ENCODE peak calls at places on chromosomes 11 and 22, in ten cellular contexts. W is PC-9, A is fibroblast of pulmonary artery, Q is astrocyte of the spinal cord, V is endodermal cell, J is cardiac fibroblast, I is cardiac muscle cell, D is GM12865, O is upper lobe of right lung, N is mammary epithelial cell. R is an unnamed sample.

GRCh38 chr11:34380696-34381095 is 22.9 kb upstream of the ABTB2 start:
- DNase-seq in O (no peak), Q (peak), W (no peak), D (no peak), V (no peak), A (no peak), I (peak), J (no peak), N (peak), R (peak)

GRCh38 chr11:15106201-15106965 is 8.3 kb upstream of the INSC start:
- DNase-seq in D (no peak), I (peak), V (no peak), O (no peak), J (peak), A (peak), N (peak), W (no peak), Q (peak), R (peak)

GRCh38 chr22:50630376-50630775 is 2.4 kb upstream of the ARSA start:
- DNase-seq in I (no peak), A (no peak), V (no peak), D (no peak), J (no peak), W (no peak), Q (no peak), O (no peak), N (no peak), R (no peak)

GRCh38 chr11:9169595-9170295 is 78.3 kb upstream of the SCUBE2 start:
- DNase-seq in D (peak), V (no peak), J (no peak), W (no peak), O (no peak), A (no peak), Q (no peak), I (no peak), N (no peak), R (peak)

GRCh38 chr11:71927813-71928738 is at the start of gene XNDC1N:
- DNase-seq in D (peak), V (peak), J (peak), W (no peak), O (peak), I (peak), A (peak), Q (no peak), N (no peak), R (peak)

GRCh38 chr11:77191823-77192495 is 63.9 kb downstream of the MYO7A start:
- DNase-seq in W (peak), D (peak), V (peak), I (peak), J (peak), A (peak), Q (peak), N (peak), O (peak), R (peak)

GRCh38 chr11:57345555-57346151 is 7.5 kb downstream of the P2RX3 start:
- DNase-seq in Q (peak), A (peak), N (peak), J (peak), I (peak), W (peak), D (peak), V (peak), O (peak), R (peak)

GRCh38 chr11:17864478-17864941 is 129.9 kb downstream of the KCNC1 start:
- DNase-seq in O (no peak), A (no peak), N (peak), W (peak), I (no peak), Q (no peak), D (peak), V (peak), J (no peak), R (peak)

GRCh38 chr11:73152086-73152853 is 10.2 kb upstream of the FCHSD2 start:
- DNase-seq in A (no peak), D (peak), O (no peak), V (peak), I (no peak), Q (no peak), W (no peak), N (no peak), J (no peak), R (no peak)

GRCh38 chr11:36376888-36377758 is 81.0 kb downstream of the PRR5L start:
- DNase-seq in V (peak), O (peak), J (peak), Q (peak), W (peak), A (peak), D (no peak), N (peak), I (peak), R (peak)

GRCh38 chr11:119376197-119376847 is 5.2 kb downstream of the USP2 start:
- DNase-seq in I (no peak), V (peak), J (no peak), Q (no peak), D (no peak), A (no peak), O (peak), N (peak), W (no peak), R (peak)

GRCh38 chr22:42780070-42780540 is 59.4 kb upstream of the A4GALT start:
- DNase-seq in Q (peak), N (peak), J (peak), A (peak), W (peak), V (peak), I (peak), D (peak), O (no peak), R (peak)

GRCh38 chr11:46729110-46730027 is 10.4 kb downstream of the F2 start:
- DNase-seq in J (no peak), Q (no peak), I (no peak), D (no peak), A (peak), N (no peak), O (peak), W (no peak), V (no peak), R (no peak)

GRCh38 chr11:13262096-13262495 is 15.5 kb upstream of the BMAL1 start:
- DNase-seq in V (no peak), J (no peak), Q (peak), W (no peak), A (peak), N (peak), D (no peak), O (no peak), I (peak), R (peak)

GRCh38 chr11:2760196-2760871 is 60.5 kb upstream of the KCNQ1OT1 start:
- DNase-seq in W (no peak), D (no peak), N (no peak), V (peak), I (no peak), O (peak), Q (no peak), J (no peak), A (no peak), R (no peak)

GRCh38 chr11:614583-615452 is 932 bp downstream of the IRF7 start:
- DNase-seq in I (no peak), D (no peak), J (no peak), N (peak), A (no peak), O (peak), Q (no peak), V (no peak), W (peak), R (peak)

GRCh38 chr11:15927196-15927865 is 429.0 kb downstream of the SOX6 start:
- DNase-seq in V (peak), O (no peak), D (no peak), Q (no peak), J (no peak), W (no peak), N (no peak), A (no peak), I (no peak), R (no peak)

GRCh38 chr11:44326615-44327475 is 16.9 kb upstream of the ALX4 start:
- DNase-seq in J (no peak), O (peak), V (no peak), N (no peak), D (no peak), Q (no peak), I (peak), A (no peak), W (peak), R (peak)

GRCh38 chr11:1350086-1350725 is 39.5 kb upstream of the BRSK2 start:
- DNase-seq in N (no peak), Q (no peak), I (no peak), D (no peak), V (no peak), W (no peak), O (peak), A (no peak), J (no peak), R (no peak)

GRCh38 chr11:108160970-108161566 is 39.7 kb downstream of the ACAT1 start:
- DNase-seq in W (no peak), O (no peak), I (no peak), Q (no peak), D (peak), V (no peak), J (no peak), A (no peak), N (no peak), R (no peak)

GRCh38 chr11:62421996-62422395 is 3.2 kb downstream of the SCGB1A1 start:
- DNase-seq in W (no peak), O (no peak), Q (no peak), N (no peak), V (peak), A (no peak), I (no peak), D (no peak), J (no peak), R (no peak)

GRCh38 chr22:45717787-45718186 is 46.2 kb downstream of the ATXN10 start:
- DNase-seq in I (peak), V (no peak), W (no peak), O (no peak), J (peak), Q (peak), N (peak), D (no peak), A (peak), R (peak)

GRCh38 chr22:20254975-20255946 is 12.9 kb downstream of the RTN4R start:
- DNase-seq in O (no peak), J (no peak), V (no peak), D (no peak), N (no peak), Q (no peak), A (no peak), W (no peak), I (no peak), R (no peak)

GRCh38 chr22:50473088-50473487 is 1.7 kb downstream of the SBF1 start:
- DNase-seq in I (no peak), J (no peak), Q (no peak), W (no peak), D (peak), N (no peak), V (peak), A (no peak), O (no peak), R (peak)

GRCh38 chr11:12112731-12113130 is 2.3 kb downstream of the MICAL2 start:
- DNase-seq in N (no peak), O (no peak), Q (no peak), D (no peak), W (no peak), V (no peak), J (no peak), A (no peak), I (no peak), R (no peak)

GRCh38 chr11:12110714-12111481 is 508 bp downstream of the MICAL2 start:
- DNase-seq in N (peak), O (peak), Q (peak), A (no peak), I (no peak), J (peak), W (peak), D (no peak), V (peak), R (no peak)

GRCh38 chr11:12112150-12112520 is 1.7 kb downstream of the MICAL2 start:
- DNase-seq in W (no peak), Q (no peak), J (no peak), O (no peak), D (no peak), N (peak), I (no peak), A (no peak), V (no peak), R (no peak)

GRCh38 chr11:12110201-12110713 is at the start of gene MICAL2:
- DNase-seq in V (peak), W (peak), N (peak), Q (peak), A (peak), O (peak), D (peak), J (peak), I (peak), R (peak)

DNA sequence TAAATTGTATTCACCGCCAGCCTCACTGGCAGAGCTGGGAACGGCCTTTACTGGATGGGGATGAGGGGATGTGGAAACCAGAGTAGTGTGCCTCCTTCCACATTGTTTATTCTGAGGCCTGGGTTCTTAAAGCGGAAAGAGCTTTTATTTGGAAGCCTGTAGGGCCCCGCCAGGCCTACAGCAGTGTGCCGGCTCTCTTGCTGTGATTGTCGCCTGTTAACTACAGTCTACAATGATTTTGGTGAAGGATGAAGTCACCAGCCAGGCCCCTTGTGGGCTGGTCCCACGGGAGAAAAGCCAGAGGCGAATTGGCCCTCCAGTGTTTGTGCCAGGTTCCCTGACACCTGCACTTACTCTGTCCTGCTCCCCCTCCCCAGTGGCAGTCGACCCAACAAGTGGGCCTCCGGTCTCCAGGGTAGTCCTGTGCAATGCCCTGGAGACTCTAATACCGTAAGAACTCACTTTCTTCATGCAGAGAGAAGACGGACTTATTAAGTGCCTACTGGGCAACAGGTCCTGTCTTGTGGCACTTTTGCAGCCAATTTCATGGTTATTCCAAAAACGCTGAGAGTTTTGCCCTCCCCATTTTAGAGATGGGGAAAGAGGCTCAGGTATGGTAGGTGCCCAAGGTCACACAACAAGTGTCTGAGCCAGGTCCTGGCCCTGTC is 1.2 kb downstream of the MICAL2 start:
- DNase-seq in J (no peak), V (no peak), I (no peak), D (no peak), A (peak), Q (peak), W (no peak), N (peak), O (no peak), R (no peak)
- H3K4me3 ChIP-seq in J (peak), V (peak), I (peak), D (no peak), A (peak), Q (peak), W (peak), N (peak), O (peak), R (peak)

DNA sequence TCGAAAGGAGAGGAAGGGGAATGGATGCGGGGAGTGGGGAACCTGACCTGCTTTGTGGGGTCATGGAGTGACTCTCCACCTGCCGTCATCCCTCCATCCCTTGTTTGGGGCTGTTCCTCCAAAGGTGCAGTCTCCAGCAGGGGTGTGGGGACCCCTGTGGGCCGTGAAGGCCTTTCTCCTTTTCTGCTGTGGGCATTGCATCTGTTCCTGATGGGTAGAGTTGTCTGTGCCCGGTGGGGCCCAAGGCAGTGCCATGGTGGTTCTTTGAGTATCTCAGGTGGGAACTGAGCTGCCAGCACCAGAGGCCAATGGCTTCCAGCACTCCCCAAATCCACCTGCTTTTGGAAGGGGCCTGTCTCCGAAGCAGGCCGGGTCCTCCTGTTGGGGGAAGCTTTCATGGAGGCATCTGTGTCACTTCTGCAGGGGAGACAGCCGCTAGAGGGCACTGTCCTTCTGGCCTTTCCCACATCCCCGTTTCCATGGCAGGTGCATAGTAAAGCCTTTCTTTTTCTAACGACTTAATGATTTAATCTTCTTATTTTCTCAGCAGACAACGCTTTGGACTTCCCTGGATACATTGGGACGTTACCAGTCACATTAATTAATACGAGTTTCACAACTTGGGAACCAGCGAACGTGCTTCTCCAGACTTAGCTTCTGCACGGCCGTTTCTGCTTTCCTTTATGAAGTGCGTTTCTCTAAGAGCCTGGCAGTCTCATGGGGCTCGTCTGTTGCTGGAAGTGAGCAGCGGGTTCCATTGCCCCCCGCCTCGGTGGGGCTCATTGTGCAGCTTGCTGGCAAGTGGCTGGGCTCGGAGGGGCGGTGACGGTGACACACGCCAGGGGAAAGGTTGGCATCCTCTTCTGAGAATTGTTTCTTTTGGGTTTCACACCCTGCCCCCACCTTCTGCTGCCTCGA is 57.1 kb downstream of the PARVB start:
- DNase-seq in W (peak), A (peak), I (peak), N (peak), O (peak), Q (peak), J (peak), D (peak), V (peak), R (peak)
- TF ChIP-seq CTCF in W (peak), A (peak), I (peak), N (peak), O (peak), Q (peak), J (peak), D (peak), V (peak), R (peak)

GRCh38 chr11:68312780-68313573 is 586 bp downstream of the LRP5 start:
- DNase-seq in A (no peak), D (peak), W (no peak), O (peak), I (no peak), V (peak), J (no peak), Q (no peak), N (no peak), R (peak)

GRCh38 chr11:68312117-68312779 is at the start of gene LRP5:
- DNase-seq in D (peak), O (peak), J (peak), N (no peak), A (no peak), V (peak), I (peak), W (peak), Q (no peak), R (peak)

GRCh38 chr11:68313574-68314202 is 1.3 kb downstream of the LRP5 start:
- DNase-seq in D (no peak), Q (peak), J (no peak), V (no peak), O (peak), A (no peak), I (peak), W (no peak), N (peak), R (peak)

GRCh38 chr11:68309621-68310185 is 2.7 kb upstream of the LRP5 start:
- DNase-seq in V (no peak), D (no peak), J (no peak), N (no peak), I (no peak), W (no peak), Q (no peak), O (no peak), A (no peak), R (no peak)

DNA sequence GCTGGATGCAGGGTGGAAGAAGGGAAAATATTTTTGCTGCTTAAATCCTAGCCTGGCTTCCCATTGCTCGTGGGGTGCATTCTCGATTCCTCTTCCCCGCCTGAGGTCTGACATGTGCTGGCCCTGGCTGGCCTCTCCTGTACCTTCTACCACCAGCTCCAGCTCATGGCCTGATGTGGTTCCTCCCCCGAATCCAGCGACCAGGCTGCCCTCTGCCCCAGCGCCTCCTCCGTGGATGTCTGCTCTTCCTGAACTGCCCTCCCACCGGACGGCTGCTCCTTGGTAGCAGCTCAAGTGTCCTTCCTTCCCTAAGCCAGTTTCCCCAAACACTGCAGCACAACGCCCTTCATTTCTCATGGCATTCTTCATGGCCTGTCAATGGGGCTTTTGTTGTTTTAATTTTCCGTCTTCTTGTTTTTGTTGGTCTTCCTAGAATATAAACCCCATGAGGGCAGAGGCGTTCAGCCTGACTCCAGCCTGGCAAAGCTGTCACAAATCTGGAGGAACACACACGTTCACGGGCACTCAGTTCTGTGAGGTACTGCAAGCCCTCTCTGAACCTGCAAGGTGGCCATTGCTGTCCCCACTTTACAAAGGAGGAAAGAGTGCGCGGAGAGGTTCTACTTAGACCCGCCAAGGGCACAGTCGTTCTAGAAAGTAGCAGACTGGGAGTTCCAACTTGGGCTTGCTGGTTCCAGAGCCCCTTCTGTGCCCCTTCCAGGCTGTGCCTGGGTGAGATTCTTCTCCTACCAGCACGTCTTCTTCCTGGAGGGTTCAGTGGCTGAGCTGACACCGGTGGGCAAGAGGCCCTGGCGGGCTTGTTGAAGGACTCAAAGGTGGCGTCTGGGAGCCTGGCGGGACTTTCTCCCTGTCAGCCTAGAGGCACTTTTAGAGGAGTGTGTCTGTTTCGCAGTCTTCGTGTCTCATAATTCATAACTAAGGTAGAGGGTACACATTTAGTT is 955 bp upstream of the LRP5 start:
- DNase-seq in W (no peak), N (no peak), I (no peak), J (no peak), V (peak), D (no peak), A (no peak), Q (no peak), O (peak), R (no peak)
- H3K4me3 ChIP-seq in W (peak), N (peak), I (peak), J (peak), V (no peak), D (no peak), A (no peak), Q (no peak), O (peak), R (no peak)

DNA sequence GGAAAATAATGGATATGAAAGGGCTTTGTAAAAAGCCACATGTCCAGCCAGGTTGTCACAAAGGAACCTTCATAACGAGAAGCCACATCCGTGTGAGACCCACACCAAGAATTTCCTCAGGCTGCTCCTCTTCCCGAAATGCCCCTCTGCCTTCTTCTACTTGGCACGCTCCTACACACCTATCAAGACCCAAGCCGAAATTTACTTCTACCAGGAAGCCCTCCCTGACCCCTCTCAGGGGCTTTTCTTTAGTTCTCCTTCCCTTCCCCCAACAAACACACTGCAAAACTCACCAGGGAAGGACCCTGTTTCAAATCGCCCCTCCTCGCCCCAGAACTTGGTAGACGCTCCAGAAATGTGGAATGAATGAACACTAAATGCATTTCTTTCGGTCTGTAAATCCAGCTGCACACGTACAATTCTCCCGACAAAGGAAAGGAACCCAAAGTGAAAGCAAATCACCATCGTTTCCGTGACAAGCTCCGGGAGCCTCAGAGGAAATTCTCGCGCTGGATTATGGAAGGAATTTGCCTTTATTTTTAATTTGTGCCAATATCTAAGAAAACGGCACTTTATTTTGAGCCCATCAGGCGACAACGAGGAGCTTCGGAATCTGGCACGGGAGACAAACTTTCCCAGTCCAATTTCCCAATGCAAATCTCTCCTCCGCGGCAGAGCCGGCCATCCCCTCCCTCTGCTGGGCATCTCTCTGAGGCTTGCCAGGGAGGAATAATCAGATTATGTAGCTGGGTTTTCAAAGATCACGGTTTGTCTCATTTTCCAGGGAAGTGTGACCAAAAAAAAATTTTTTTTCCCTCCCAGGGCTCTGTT is 13.2 kb upstream of the SHISAL1 start:
- DNase-seq in O (no peak), D (no peak), J (peak), W (no peak), V (no peak), I (peak), N (peak), A (peak), Q (peak), R (peak)
- TF ChIP-seq CTCF in O (peak), D (no peak), J (peak), W (no peak), V (no peak), I (peak), N (peak), A (peak), Q (peak), R (peak)

R was measured in epithelial cell of esophagus.